ENCODE peak calls at places on chromosome 6, in four cellular contexts. One of them, this sample, is unnamed.

GRCh38 chr6:36888115-36888643 is 2.4 kb downstream of the C6orf89 start:
- DNase-seq in GM23338: no peak
- DNase-seq in tibial nerve: no peak
- DNase-seq in neural crest cell: no peak
- DNase-seq in this sample: no peak

GRCh38 chr6:4776493-4776966 is 326 bp downstream of the CDYL start:
- DNase-seq in neural crest cell: peak
- DNase-seq in GM23338: peak
- DNase-seq in tibial nerve: no peak
- DNase-seq in this sample: peak

GRCh38 chr6:10535198-10535597 is 14.0 kb downstream of the GCNT2 start:
- DNase-seq in GM23338: no peak
- DNase-seq in tibial nerve: no peak
- DNase-seq in neural crest cell: no peak
- DNase-seq in this sample: no peak

GRCh38 chr6:134196568-134197301 is 121.2 kb downstream of the SGK1 start:
- DNase-seq in neural crest cell: no peak
- DNase-seq in tibial nerve: no peak
- DNase-seq in GM23338: no peak
- DNase-seq in this sample: no peak

GRCh38 chr6:134250776-134251175 is 67.1 kb downstream of the SGK1 start:
- DNase-seq in neural crest cell: no peak
- DNase-seq in tibial nerve: no peak
- DNase-seq in GM23338: no peak
- DNase-seq in this sample: no peak

GRCh38 chr6:40506956-40507355 is 80.2 kb downstream of the LRFN2 start:
- DNase-seq in GM23338: no peak
- DNase-seq in neural crest cell: no peak
- DNase-seq in tibial nerve: no peak
- DNase-seq in this sample: no peak

GRCh38 chr6:66731310-66731709 is 1024.3 kb upstream of the EYS start:
- DNase-seq in neural crest cell: no peak
- DNase-seq in tibial nerve: no peak
- DNase-seq in GM23338: no peak
- DNase-seq in this sample: no peak

GRCh38 chr6:13157293-13157692 is 171.0 kb downstream of the TBC1D7 start:
- DNase-seq in neural crest cell: no peak
- DNase-seq in tibial nerve: no peak
- DNase-seq in GM23338: no peak
- DNase-seq in this sample: no peak

GRCh38 chr6:7446644-7447325 is 57.2 kb downstream of the RIOK1 start:
- DNase-seq in GM23338: no peak
- DNase-seq in neural crest cell: no peak
- DNase-seq in tibial nerve: no peak
- DNase-seq in this sample: no peak

GRCh38 chr6:21597706-21598273 is 4.2 kb downstream of the SOX4 start:
- DNase-seq in neural crest cell: no peak
- DNase-seq in tibial nerve: no peak
- DNase-seq in GM23338: no peak
- DNase-seq in this sample: no peak

GRCh38 chr6:82080767-82081166 is 166.8 kb downstream of the IBTK start:
- DNase-seq in GM23338: no peak
- DNase-seq in neural crest cell: no peak
- DNase-seq in tibial nerve: no peak
- DNase-seq in this sample: no peak

GRCh38 chr6:23301546-23301945 is 732.2 kb downstream of the HDGFL1 start:
- DNase-seq in neural crest cell: no peak
- DNase-seq in tibial nerve: no peak
- DNase-seq in GM23338: no peak
- DNase-seq in this sample: no peak

GRCh38 chr6:163828038-163828790 is 413.7 kb downstream of the QKI start:
- DNase-seq in GM23338: no peak
- DNase-seq in neural crest cell: no peak
- DNase-seq in tibial nerve: no peak
- DNase-seq in this sample: peak

GRCh38 chr6:28597924-28598323 is 72.2 kb downstream of the GPX5 start:
- DNase-seq in GM23338: peak
- DNase-seq in neural crest cell: no peak
- DNase-seq in tibial nerve: no peak
- DNase-seq in this sample: no peak

GRCh38 chr6:32700391-32701040 is 34.1 kb upstream of the HLA-DQB1 start:
- DNase-seq in GM23338: peak
- DNase-seq in tibial nerve: no peak
- DNase-seq in neural crest cell: peak
- DNase-seq in this sample: peak

GRCh38 chr6:142839686-142840040 is 105.3 kb downstream of the HIVEP2 start:
- DNase-seq in tibial nerve: no peak
- DNase-seq in GM23338: no peak
- DNase-seq in neural crest cell: no peak
- DNase-seq in this sample: no peak

GRCh38 chr6:42179261-42179955 is 6.2 kb downstream of the GUCA1A start:
- DNase-seq in GM23338: no peak
- DNase-seq in tibial nerve: no peak
- DNase-seq in neural crest cell: no peak
- DNase-seq in this sample: no peak
- TF ChIP-seq CTCF in GM23338: no peak
- TF ChIP-seq CTCF in tibial nerve: no peak
- TF ChIP-seq CTCF in neural crest cell: no peak
- TF ChIP-seq CTCF in this sample: no peak

GRCh38 chr6:86192123-86192522 is 549.4 kb upstream of the SYNCRIP start:
- DNase-seq in tibial nerve: no peak
- DNase-seq in neural crest cell: no peak
- DNase-seq in GM23338: peak
- DNase-seq in this sample: no peak
- TF ChIP-seq CTCF in tibial nerve: no peak
- TF ChIP-seq CTCF in neural crest cell: peak
- TF ChIP-seq CTCF in GM23338: peak
- TF ChIP-seq CTCF in this sample: peak

GRCh38 chr6:160348209-160348551 is at the start of gene SLC22A3:
- DNase-seq in GM23338: peak
- DNase-seq in tibial nerve: no peak
- DNase-seq in neural crest cell: no peak
- DNase-seq in this sample: no peak

GRCh38 chr6:160349837-160350236 is 1.7 kb downstream of the SLC22A3 start:
- DNase-seq in neural crest cell: no peak
- DNase-seq in GM23338: no peak
- DNase-seq in tibial nerve: no peak
- DNase-seq in this sample: no peak

GRCh38 chr6:160344281-160344680 is 3.9 kb upstream of the SLC22A3 start:
- DNase-seq in tibial nerve: no peak
- DNase-seq in GM23338: no peak
- DNase-seq in neural crest cell: no peak
- DNase-seq in this sample: no peak

GRCh38 chr6:160347259-160348208 is 644 bp upstream of the SLC22A3 start:
- DNase-seq in neural crest cell: no peak
- DNase-seq in tibial nerve: no peak
- DNase-seq in GM23338: peak
- DNase-seq in this sample: no peak

GRCh38 chr6:160348552-160349441 is 619 bp downstream of the SLC22A3 start:
- DNase-seq in GM23338: peak
- DNase-seq in tibial nerve: no peak
- DNase-seq in neural crest cell: peak
- DNase-seq in this sample: no peak
- TF ChIP-seq CTCF in GM23338: no peak
- TF ChIP-seq CTCF in tibial nerve: no peak
- TF ChIP-seq CTCF in neural crest cell: peak
- TF ChIP-seq CTCF in this sample: no peak

GRCh38 chr6:44478591-44479254 is 91.2 kb downstream of the CDC5L start:
- DNase-seq in GM23338: no peak
- DNase-seq in neural crest cell: no peak
- DNase-seq in tibial nerve: no peak
- DNase-seq in this sample: no peak

GRCh38 chr6:44478158-44478557 is 90.7 kb downstream of the CDC5L start:
- DNase-seq in tibial nerve: no peak
- DNase-seq in GM23338: no peak
- DNase-seq in neural crest cell: no peak
- DNase-seq in this sample: no peak

GRCh38 chr6:44481765-44482164 is 94.3 kb downstream of the CDC5L start:
- DNase-seq in neural crest cell: no peak
- DNase-seq in tibial nerve: no peak
- DNase-seq in GM23338: no peak
- DNase-seq in this sample: no peak

GRCh38 chr6:44480097-44480539 is 92.6 kb downstream of the CDC5L start:
- DNase-seq in tibial nerve: no peak
- DNase-seq in GM23338: no peak
- DNase-seq in neural crest cell: no peak
- DNase-seq in this sample: no peak

GRCh38 chr6:44481056-44481455 is 93.5 kb downstream of the CDC5L start:
- DNase-seq in GM23338: peak
- DNase-seq in tibial nerve: no peak
- DNase-seq in neural crest cell: no peak
- DNase-seq in this sample: no peak
- TF ChIP-seq CTCF in GM23338: peak
- TF ChIP-seq CTCF in tibial nerve: no peak
- TF ChIP-seq CTCF in neural crest cell: no peak
- TF ChIP-seq CTCF in this sample: no peak

DNA sequence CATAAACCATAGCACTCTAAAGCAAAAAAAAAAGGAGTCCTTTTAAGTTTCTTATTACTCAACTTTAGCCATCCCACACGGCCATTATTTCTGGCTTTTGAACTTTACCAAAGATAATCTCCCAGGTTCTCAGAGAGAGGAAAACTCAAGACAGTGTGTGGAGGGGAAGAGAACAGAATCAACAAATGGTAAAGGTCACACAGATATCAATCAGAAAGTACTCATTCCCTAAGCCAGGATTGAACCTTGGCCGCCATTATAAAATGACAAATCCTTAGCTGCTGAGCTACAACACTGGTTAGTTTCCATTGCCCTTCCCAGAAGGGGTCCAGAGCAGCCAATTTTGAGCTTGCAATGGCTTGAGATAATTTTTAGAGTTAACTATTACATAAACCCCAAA is 10.1 kb upstream of the TRIM38 start:
- DNase-seq in neural crest cell: no peak
- DNase-seq in tibial nerve: no peak
- DNase-seq in GM23338: no peak
- DNase-seq in this sample: no peak
- TF ChIP-seq CTCF in neural crest cell: no peak
- TF ChIP-seq CTCF in tibial nerve: no peak
- TF ChIP-seq CTCF in GM23338: no peak
- TF ChIP-seq CTCF in this sample: no peak

GRCh38 chr6:3603443-3604130 is 146.7 kb upstream of the SLC22A23 start:
- DNase-seq in tibial nerve: no peak
- DNase-seq in GM23338: no peak
- DNase-seq in neural crest cell: no peak
- DNase-seq in this sample: no peak
- TF ChIP-seq CTCF in tibial nerve: no peak
- TF ChIP-seq CTCF in GM23338: no peak
- TF ChIP-seq CTCF in neural crest cell: no peak
- TF ChIP-seq CTCF in this sample: no peak

GRCh38 chr6:43770417-43771209 is 602 bp downstream of the VEGFA start:
- DNase-seq in neural crest cell: peak
- DNase-seq in GM23338: peak
- DNase-seq in tibial nerve: peak
- DNase-seq in this sample: no peak

GRCh38 chr6:43772571-43773049 is 2.6 kb downstream of the VEGFA start:
- DNase-seq in tibial nerve: no peak
- DNase-seq in neural crest cell: peak
- DNase-seq in GM23338: peak
- DNase-seq in this sample: no peak

GRCh38 chr6:43769526-43770416 is at the start of gene VEGFA:
- DNase-seq in GM23338: peak
- DNase-seq in tibial nerve: peak
- DNase-seq in neural crest cell: peak
- DNase-seq in this sample: peak

GRCh38 chr6:43771858-43772570 is 2.0 kb downstream of the VEGFA start:
- DNase-seq in GM23338: peak
- DNase-seq in neural crest cell: peak
- DNase-seq in tibial nerve: peak
- DNase-seq in this sample: no peak

DNA sequence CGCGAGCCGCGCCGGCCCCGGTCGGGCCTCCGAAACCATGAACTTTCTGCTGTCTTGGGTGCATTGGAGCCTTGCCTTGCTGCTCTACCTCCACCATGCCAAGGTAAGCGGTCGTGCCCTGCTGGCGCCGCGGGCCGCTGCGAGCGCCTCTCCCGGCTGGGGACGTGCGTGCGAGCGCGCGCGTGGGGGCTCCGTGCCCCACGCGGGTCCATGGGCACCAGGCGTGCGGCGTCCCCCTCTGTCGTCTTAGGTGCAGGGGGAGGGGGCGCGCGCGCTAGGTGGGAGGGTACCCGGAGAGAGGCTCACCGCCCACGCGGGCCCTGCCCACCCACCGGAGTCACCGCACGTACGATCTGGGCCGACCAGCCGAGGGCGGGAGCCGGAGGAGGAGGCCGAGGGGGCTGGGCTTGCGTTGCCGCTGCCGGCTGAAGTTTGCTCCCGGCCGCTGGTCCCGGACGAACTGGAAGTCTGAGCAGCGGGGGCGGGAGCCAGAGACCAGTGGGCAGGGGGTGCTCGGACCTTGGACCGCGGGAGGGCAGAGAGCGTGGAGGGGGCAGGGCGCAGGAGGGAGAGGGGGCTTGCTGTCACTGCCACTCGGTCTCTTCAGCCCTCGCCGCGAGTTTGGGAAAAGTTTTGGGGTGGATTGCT is 1.3 kb downstream of the VEGFA start:
- DNase-seq in tibial nerve: peak
- DNase-seq in GM23338: peak
- DNase-seq in neural crest cell: peak
- DNase-seq in this sample: no peak
- TF ChIP-seq CTCF in tibial nerve: no peak
- TF ChIP-seq CTCF in GM23338: no peak
- TF ChIP-seq CTCF in neural crest cell: no peak
- TF ChIP-seq CTCF in this sample: no peak

This sample was measured in D721Med.